ENCODE peak calls at places on chromosomes 1 and 21, in seven cellular contexts. Q is mesendoderm, U is neuronal stem cell, L is H1, K is IMR-90, P is H9, B is mesenchymal stem cell. G is an unnamed sample. For H3K4me1, the result is how much of the 10 kb centered on the place peaks cover.

GRCh38 chr1:61285371-61285885 is 203.1 kb downstream of the NFIA start:
- DNase-seq in Q (no peak), U (no peak), L (no peak), K (no peak), P (no peak), B (no peak), G (no peak)

GRCh38 chr1:210687582-210688279 is 359.0 kb downstream of the HHAT start:
- DNase-seq in Q (no peak), U (no peak), L (no peak), K (peak), P (no peak), B (peak), G (no peak)

GRCh38 chr1:38958967-38959366 is 17.3 kb upstream of the RHBDL2 start:
- DNase-seq in Q (peak), U (no peak), L (no peak), K (peak), P (no peak), B (peak), G (peak)

GRCh38 chr1:212606734-212607205 is 1.8 kb upstream of the ATF3 start:
- DNase-seq in Q (no peak), U (no peak), L (no peak), K (no peak), P (no peak), B (peak), G (peak)

GRCh38 chr1:229108598-229109201 is 162.2 kb upstream of the RAB4A start:
- DNase-seq in Q (no peak), U (no peak), L (no peak), K (no peak), P (no peak), B (peak), G (no peak)

GRCh38 chr1:183777359-183777758 is 27.6 kb upstream of the RGL1 start:
- DNase-seq in Q (no peak), U (no peak), L (no peak), K (peak), P (no peak), B (peak), G (no peak)

GRCh38 chr21:45577806-45578801 is 35.9 kb upstream of the SLC19A1 start:
- DNase-seq in Q (no peak), U (no peak), L (no peak), K (no peak), P (peak), B (no peak), G (no peak)

GRCh38 chr1:198756470-198756869 is 117.6 kb downstream of the PTPRC start:
- DNase-seq in Q (no peak), U (no peak), L (no peak), K (peak), P (no peak), B (peak), G (peak)

GRCh38 chr1:156098782-156099181 is 15.7 kb upstream of the LMNA start:
- DNase-seq in Q (no peak), U (no peak), L (no peak), K (no peak), P (no peak), B (no peak), G (no peak)

GRCh38 chr1:227945891-227946623 is 1.7 kb downstream of the WNT9A start:
- DNase-seq in Q (peak), U (no peak), L (no peak), K (peak), P (peak), B (peak), G (peak)

GRCh38 chr1:1670866-1671265 is 12.1 kb upstream of the CDK11B start:
- DNase-seq in Q (no peak), U (no peak), L (no peak), K (no peak), P (no peak), B (no peak), G (no peak)

GRCh38 chr1:63843884-63844283 is 70.1 kb downstream of the ROR1 start:
- DNase-seq in Q (peak), U (no peak), L (no peak), K (no peak), P (no peak), B (no peak), G (no peak)

GRCh38 chr1:62131093-62131725 is 63.4 kb upstream of the L1TD1 start:
- DNase-seq in Q (peak), U (peak), L (no peak), K (peak), P (peak), B (peak), G (peak)

GRCh38 chr1:58779837-58780585 is 3.8 kb downstream of the JUN start:
- DNase-seq in Q (peak), U (no peak), L (no peak), K (peak), P (peak), B (peak), G (peak)

GRCh38 chr1:944341-945325 is 14.4 kb downstream of the NOC2L start:
- DNase-seq in Q (no peak), U (no peak), L (no peak), K (peak), P (no peak), B (peak), G (no peak)

GRCh38 chr1:156500847-156501686 is 492 bp upstream of the MEF2D start:
- DNase-seq in Q (peak), U (peak), L (peak), K (peak), P (peak), B (peak), G (peak)

GRCh38 chr21:44983421-44984206 is 43.8 kb downstream of the SLX9 start:
- DNase-seq in Q (no peak), U (no peak), L (no peak), K (no peak), P (no peak), B (no peak), G (peak)

GRCh38 chr1:225476538-225476988 is 48.7 kb upstream of the LBR start:
- DNase-seq in Q (no peak), U (no peak), L (no peak), K (peak), P (peak), B (no peak), G (no peak)

GRCh38 chr1:109846148-109846547 is 64.5 kb upstream of the CSF1 start:
- DNase-seq in Q (no peak), U (no peak), L (no peak), K (no peak), P (no peak), B (no peak), G (no peak)

GRCh38 chr1:234573711-234574299 is 36.2 kb downstream of the IRF2BP2 start:
- DNase-seq in Q (peak), U (no peak), L (no peak), K (no peak), P (no peak), B (peak), G (peak)

GRCh38 chr21:46158666-46159300 is 3.4 kb upstream of the FTCD start:
- DNase-seq in Q (no peak), U (no peak), L (no peak), K (no peak), P (no peak), B (no peak), G (no peak)

GRCh38 chr1:167052389-167052788 is 37.8 kb downstream of the GPA33 start:
- DNase-seq in Q (peak), U (no peak), L (peak), K (no peak), P (peak), B (peak), G (peak)

GRCh38 chr1:30260318-30260717 is 463.1 kb downstream of the MATN1 start:
- DNase-seq in Q (no peak), U (no peak), L (no peak), K (no peak), P (no peak), B (no peak), G (no peak)

DNA sequence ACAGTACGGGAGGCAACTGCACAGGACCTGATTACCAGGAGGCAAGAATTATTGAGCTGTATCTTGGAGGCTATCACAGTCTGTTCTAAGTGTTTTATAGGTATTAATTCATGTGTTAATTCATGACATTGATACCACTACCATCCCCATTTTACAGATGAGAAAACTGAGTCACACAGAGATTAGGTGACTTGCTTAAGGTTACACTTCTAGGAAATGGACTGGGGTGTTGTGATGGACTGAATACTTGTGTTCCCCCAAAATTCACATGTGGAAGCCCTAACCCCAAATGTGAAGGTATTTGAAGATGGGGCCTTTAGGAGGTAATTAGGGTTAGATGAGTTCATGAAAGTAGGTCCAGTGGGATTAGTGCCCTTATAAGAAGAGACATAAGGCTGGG is 10.1 kb upstream of the TRIM63 start:
- DNase-seq in Q (no peak), U (no peak), L (no peak), K (no peak), P (no peak), B (no peak), G (no peak)
- H4K8ac ChIP-seq in Q (no peak), U (no peak), L (no peak), K (no peak), P (no peak), B (no peak), G (no peak)

GRCh38 chr1:13790290-13791035 is 90.5 kb downstream of the PRDM2 start:
- DNase-seq in Q (no peak), U (no peak), L (no peak), K (no peak), P (no peak), B (no peak), G (no peak)
- H3K4me1 ChIP-seq in Q (under half), U (under half), L (under half), K (under half), P (under half), B (under half), G (under half)

GRCh38 chr1:16153110-16153998 is 2.5 kb downstream of the EPHA2 start:
- DNase-seq in Q (no peak), U (no peak), L (no peak), K (no peak), P (no peak), B (peak), G (no peak)
- H4K8ac ChIP-seq in Q (no peak), U (no peak), L (peak), K (peak), P (no peak), B (peak), G (peak)

GRCh38 chr21:37367758-37368535 is 1.4 kb downstream of the DYRK1A start:
- DNase-seq in Q (peak), U (no peak), L (no peak), K (peak), P (no peak), B (peak), G (peak)
- H3K4me1 ChIP-seq in Q (under half), U (under half), L (under half), K (under half), P (under half), B (under half), G (under half)

DNA sequence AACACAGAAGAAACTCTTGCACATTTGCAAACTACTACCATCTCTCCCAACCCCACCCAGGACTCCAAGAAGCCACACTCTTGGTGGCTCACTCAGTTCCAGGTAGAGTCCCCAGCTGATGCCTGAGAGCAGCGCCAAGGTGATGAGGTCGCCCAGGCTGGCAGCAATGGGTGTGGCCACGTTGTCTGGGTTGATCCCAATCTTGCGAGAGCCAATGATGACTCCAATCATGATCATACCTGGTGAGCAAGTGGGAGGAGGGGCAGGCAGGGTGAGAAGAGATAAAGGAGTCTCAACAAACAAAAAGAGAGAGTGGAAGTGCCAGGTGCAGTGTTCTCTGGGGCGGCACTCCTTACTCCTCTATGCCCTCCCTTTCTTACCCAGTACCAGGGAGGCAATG is 14.4 kb downstream of the SLC41A1 start:
- DNase-seq in Q (no peak), U (no peak), L (no peak), K (no peak), P (no peak), B (no peak), G (no peak)
- H4K8ac ChIP-seq in Q (no peak), U (no peak), L (no peak), K (no peak), P (no peak), B (no peak), G (no peak)

DNA sequence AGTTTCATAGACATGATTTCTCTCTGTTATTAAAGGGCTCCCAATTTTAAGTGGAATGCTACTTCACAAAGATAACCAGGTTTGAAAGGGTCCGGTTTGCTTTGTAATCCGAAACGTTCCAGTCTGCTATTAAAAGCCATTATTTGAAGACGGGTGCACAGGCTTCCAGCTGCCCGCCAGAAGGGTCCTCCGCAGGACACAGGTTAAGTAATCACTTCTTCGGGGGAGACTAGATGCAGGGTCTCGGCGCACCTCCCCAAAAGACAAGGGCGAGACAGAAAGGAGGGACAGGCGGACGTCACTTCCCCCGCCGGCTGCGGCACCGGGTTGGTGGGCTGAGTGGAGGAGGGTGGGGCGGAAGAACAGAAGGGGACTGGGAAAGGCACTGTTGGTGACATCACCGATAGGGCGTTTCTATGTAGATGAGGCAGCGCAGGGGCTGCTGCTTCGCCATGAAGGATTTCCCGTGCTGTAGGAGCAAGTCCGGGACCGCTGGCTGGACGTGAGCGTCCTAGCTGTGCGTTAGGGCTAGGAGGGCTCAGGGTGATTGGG is 8.9 kb downstream of the RNU1-2 start:
- DNase-seq in Q (peak), U (peak), L (peak), K (peak), P (peak), B (peak), G (peak)
- H3K4me1 ChIP-seq in Q (under half), U (under half), L (under half), K (under half), P (under half), B (under half), G (under half)

DNA sequence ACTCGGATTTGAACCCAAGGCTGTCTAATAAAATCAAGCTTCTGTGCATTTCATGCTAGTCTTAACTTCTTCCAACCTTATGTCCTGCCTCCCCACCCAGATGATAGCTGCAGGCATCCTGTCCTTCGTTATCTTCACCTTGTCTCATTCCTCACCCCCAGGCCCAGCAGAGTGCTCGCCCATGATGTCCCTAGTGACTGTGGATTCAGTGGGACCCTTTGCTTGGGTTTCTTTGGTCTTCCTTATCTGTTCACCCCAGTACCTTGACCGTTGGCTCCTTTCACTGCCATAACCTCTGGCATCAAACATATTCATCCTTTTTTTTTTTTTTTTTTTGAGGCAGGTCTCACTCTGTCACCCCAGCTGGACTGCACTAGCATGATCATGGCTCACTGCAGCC is 5.6 kb upstream of the BSDC1 start:
- DNase-seq in Q (no peak), U (no peak), L (no peak), K (no peak), P (no peak), B (no peak), G (no peak)
- H4K8ac ChIP-seq in Q (no peak), U (no peak), L (no peak), K (no peak), P (no peak), B (no peak), G (no peak)

G was measured in trophoblast cell.